ENCODE peak calls at places on chromosomes 13 and 19, in four cellular contexts. M is OCI-LY7; X is effector memory CD4-positive, alpha-beta T cell; T is endodermal cell. Y is an unnamed sample.

GRCh38 chr19:46537136-46538097 is 41.8 kb upstream of the PNMA8B start:
- DNase-seq in M (peak), X (peak), T (peak), Y (peak)

GRCh38 chr19:35207391-35207871 is 21.1 kb downstream of the FAM187B start:
- DNase-seq in M (no peak), X (peak), T (no peak), Y (no peak)

GRCh38 chr19:30228113-30228725 is 144.0 kb upstream of the ZNF536 start:
- DNase-seq in M (no peak), X (no peak), T (peak), Y (no peak)

GRCh38 chr19:13339869-13340268 is 166.4 kb downstream of the CACNA1A start:
- DNase-seq in M (no peak), X (no peak), T (no peak), Y (no peak)

GRCh38 chr13:64154514-64154913 is 2738.9 kb upstream of the PCDH20 start:
- DNase-seq in M (no peak), X (no peak), T (no peak), Y (no peak)

GRCh38 chr13:58935689-58936088 is 1228.0 kb downstream of the DIAPH3 start:
- DNase-seq in M (no peak), X (no peak), T (no peak), Y (no peak)

GRCh38 chr19:35500611-35501010 is 10.3 kb upstream of the KRTDAP start:
- DNase-seq in M (no peak), X (no peak), T (no peak), Y (no peak)

GRCh38 chr13:92716749-92717148 is 509.9 kb upstream of the GPC6 start:
- DNase-seq in M (no peak), X (no peak), T (no peak), Y (no peak)

GRCh38 chr13:45441633-45442032 is 23.1 kb upstream of the COG3 start:
- DNase-seq in M (no peak), X (no peak), T (no peak), Y (no peak)

GRCh38 chr19:3547301-3547731 is 8.3 kb downstream of the TEKTIP1 start:
- DNase-seq in M (peak), X (no peak), T (peak), Y (no peak)

GRCh38 chr19:29277107-29277506 is 64.2 kb upstream of the UQCRFS1 start:
- DNase-seq in M (peak), X (peak), T (peak), Y (peak)

GRCh38 chr13:99269627-99270252 is 11.6 kb upstream of the GPR18 start:
- DNase-seq in M (peak), X (no peak), T (no peak), Y (no peak)

GRCh38 chr19:4057913-4058695 is 8.6 kb downstream of the ZBTB7A start:
- DNase-seq in M (no peak), X (no peak), T (no peak), Y (peak)

GRCh38 chr13:109344552-109345157 is 441.7 kb downstream of the IRS2 start:
- DNase-seq in M (no peak), X (no peak), T (no peak), Y (no peak)

GRCh38 chr13:30235206-30235605 is 72.1 kb downstream of the KATNAL1 start:
- DNase-seq in M (no peak), X (no peak), T (no peak), Y (no peak)

GRCh38 chr19:12380444-12380737 is 14.9 kb upstream of the ZNF442 start:
- DNase-seq in M (no peak), X (no peak), T (no peak), Y (no peak)

GRCh38 chr13:76879211-76879875 is 6.9 kb downstream of the KCTD12 start:
- DNase-seq in M (no peak), X (peak), T (no peak), Y (peak)

GRCh38 chr19:30073152-30074000 is 131.3 kb downstream of the URI1 start:
- DNase-seq in M (no peak), X (no peak), T (peak), Y (no peak)

GRCh38 chr13:91078093-91078679 is 269.3 kb upstream of the MIR17HG start:
- DNase-seq in M (peak), X (no peak), T (no peak), Y (no peak)

GRCh38 chr13:85853161-85853894 is 54.1 kb upstream of the SLITRK6 start:
- DNase-seq in M (no peak), X (no peak), T (no peak), Y (no peak)

GRCh38 chr19:17357724-17358123 is 19.4 kb downstream of the PLVAP start:
- DNase-seq in M (no peak), X (no peak), T (no peak), Y (no peak)

GRCh38 chr19:916645-917322 is 349 bp upstream of the KISS1R start:
- DNase-seq in M (no peak), X (no peak), T (peak), Y (no peak)

GRCh38 chr19:46955114-46955812 is 64.4 kb upstream of the NPAS1 start:
- DNase-seq in M (peak), X (no peak), T (no peak), Y (no peak)

GRCh38 chr13:49098198-49098597 is 121.9 kb upstream of the MLNR start:
- DNase-seq in M (no peak), X (no peak), T (no peak), Y (no peak)

GRCh38 chr13:29901714-29902631 is 51.6 kb upstream of the UBL3 start:
- DNase-seq in M (no peak), X (no peak), T (no peak), Y (peak)

GRCh38 chr19:48608798-48609263 is 2.3 kb downstream of the SPACA4 start:
- DNase-seq in M (peak), X (peak), T (peak), Y (peak)

GRCh38 chr19:56106397-56106849 is 14.7 kb downstream of the ZNF787 start:
- DNase-seq in M (no peak), X (no peak), T (no peak), Y (no peak)

DNA sequence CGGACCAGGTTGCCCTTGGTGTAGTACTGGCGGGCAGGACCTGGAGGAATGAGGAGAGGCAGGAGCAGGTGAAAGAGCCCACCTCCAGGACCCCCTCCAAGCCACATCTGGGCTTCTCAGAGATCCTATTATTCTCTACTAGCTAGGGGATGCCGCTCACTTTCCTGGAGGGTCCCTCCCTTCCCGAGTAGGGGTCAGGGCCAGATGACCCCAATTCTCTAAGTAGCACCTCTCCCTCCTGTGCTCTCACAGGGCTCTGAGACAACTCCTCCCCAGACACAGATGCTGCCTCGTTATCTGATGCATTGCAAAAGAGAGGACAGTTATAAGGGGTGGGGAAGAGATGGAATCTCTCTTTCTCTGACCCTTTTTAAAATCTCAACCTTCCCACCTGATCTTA is 22.9 kb downstream of the GP6 start:
- DNase-seq in M (no peak), X (no peak), T (no peak), Y (no peak)
- H3K4me3 ChIP-seq in M (no peak), X (no peak), T (no peak), Y (no peak)

DNA sequence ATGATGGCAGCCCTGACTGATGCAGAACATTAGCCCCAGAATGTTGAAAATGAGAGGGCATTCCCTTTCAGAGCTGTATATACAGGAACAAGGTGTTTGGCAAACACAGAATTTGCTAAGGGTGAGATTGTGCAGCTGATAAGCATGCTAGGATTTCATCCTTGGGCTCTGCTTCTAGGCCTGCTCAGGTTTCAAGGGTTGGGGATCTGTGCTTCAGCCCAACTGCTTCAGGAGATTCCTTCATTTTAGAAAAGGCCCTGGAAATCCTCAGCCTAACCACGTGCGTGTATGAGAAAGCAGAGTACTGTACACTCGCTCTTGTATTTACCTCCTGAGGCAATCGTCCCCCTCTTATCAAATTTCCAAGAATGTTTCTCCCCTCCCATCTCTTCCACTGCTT is 291.6 kb upstream of the ARGLU1 start:
- DNase-seq in M (no peak), X (no peak), T (peak), Y (no peak)
- H3K27ac ChIP-seq in M (no peak), X (no peak), T (no peak), Y (no peak)

GRCh38 chr19:14361824-14362223 is 19.4 kb upstream of the ADGRE5 start:
- DNase-seq in M (peak), X (no peak), T (peak), Y (no peak)

GRCh38 chr19:14368011-14368513 is 13.2 kb upstream of the ADGRE5 start:
- DNase-seq in M (peak), X (no peak), T (no peak), Y (no peak)

GRCh38 chr19:14366529-14366928 is 14.7 kb upstream of the ADGRE5 start:
- DNase-seq in M (peak), X (peak), T (peak), Y (peak)

GRCh38 chr19:14367016-14367415 is 14.2 kb upstream of the ADGRE5 start:
- DNase-seq in M (no peak), X (no peak), T (no peak), Y (no peak)

DNA sequence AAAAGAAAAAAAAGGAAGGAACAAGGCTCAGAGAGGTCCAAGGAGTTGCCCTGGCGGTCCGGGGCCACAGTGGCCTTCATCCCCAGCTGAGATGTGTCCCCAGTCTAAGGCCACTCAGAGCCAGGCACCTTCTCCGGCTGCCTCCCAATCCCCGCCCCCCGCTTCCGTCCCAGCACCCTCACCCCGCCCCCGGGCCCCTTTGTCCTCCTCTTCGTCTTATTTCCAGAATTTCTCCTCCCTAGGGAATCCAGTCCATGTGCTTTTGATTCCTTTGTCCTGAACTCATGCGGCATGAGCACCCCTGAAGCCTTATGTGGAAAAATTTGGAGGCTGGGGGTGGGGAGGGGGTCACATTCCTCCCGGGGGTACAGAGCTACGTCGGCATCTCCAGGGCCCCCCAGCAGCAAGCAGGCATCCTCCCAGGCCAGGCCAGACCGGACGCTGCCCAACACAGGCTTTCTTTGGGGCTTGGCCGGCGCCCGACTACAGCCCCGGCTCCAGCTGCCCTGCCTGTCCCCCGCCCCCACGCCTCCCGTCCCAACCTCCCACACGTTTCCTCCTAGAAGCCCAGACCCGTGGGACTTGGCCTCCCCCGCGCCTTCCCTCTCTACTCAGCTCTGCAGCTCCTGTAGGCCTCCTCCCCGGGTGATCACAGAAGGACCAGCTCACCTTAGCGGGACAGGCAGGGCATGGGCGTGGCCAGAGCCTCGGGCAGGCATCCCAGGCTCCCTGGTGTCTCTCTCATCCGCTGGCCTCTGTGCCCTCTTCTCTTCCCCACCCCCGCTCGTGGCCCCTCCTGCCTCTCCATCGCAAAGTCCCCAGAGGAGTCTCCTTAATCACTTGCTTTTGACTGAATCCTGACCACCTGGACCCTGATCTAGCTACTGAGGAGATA is 17.8 kb upstream of the ADGRE5 start:
- DNase-seq in M (no peak), X (no peak), T (peak), Y (no peak)
- H3K4me3 ChIP-seq in M (no peak), X (peak), T (peak), Y (peak)

DNA sequence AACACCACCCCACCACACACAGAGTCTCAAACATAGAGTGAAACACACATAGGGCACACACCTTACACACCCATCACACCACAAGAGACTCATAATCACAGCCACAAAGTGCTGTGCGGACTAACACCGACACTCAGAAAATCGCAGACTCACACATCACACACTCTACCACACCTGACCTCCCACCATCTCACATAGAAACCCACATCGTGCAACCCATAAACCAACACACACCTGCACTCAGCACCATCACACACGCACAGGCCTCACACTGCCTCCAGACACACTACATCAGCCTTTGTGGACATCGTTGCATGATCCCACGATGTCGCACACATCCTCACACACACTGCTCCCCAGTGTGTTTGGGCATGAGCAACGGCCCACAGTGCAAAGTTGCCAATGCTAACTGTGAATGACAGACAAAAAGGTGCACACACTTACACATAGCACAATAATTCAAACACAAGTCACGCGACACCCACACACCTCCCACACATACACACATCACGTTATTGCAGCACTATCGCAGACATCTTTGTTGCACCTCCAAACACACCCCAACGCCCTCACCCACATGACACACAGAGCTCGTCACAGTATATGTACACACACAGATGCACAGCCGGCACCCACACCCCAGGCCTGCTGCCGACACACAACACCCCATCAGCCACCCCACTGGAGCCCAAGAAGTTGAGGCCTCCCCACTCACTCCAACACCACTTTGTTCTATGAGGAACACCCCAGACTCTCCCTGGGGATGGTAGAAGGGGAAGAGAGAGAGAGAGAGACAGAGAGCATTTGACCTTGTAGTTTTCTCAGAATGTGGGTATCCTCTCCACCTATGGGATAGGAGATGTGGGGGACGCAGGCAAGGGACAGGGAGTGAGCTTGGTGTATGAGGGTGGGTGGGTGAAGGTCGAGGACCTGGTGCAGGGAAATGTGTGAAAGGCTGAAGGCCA is 1.2 kb upstream of the ATP1A3 start:
- DNase-seq in M (no peak), X (no peak), T (no peak), Y (no peak)
- H3K27ac ChIP-seq in M (no peak), X (no peak), T (no peak), Y (no peak)

GRCh38 chr19:27744926-27745844 is 1467.8 kb downstream of the UQCRFS1 start:
- DNase-seq in M (no peak), X (no peak), T (peak), Y (no peak)

GRCh38 chr19:27748551-27749152 is 1464.3 kb downstream of the UQCRFS1 start:
- DNase-seq in M (no peak), X (no peak), T (peak), Y (no peak)

GRCh38 chr19:27750697-27751391 is 1462.1 kb downstream of the UQCRFS1 start:
- DNase-seq in M (no peak), X (no peak), T (peak), Y (no peak)

GRCh38 chr19:27745978-27746542 is 1466.9 kb downstream of the UQCRFS1 start:
- DNase-seq in M (no peak), X (no peak), T (peak), Y (no peak)

GRCh38 chr19:27746691-27747380 is 1466.1 kb downstream of the UQCRFS1 start:
- DNase-seq in M (no peak), X (no peak), T (peak), Y (no peak)
- H3K4me3 ChIP-seq in M (no peak), X (no peak), T (no peak), Y (no peak)

GRCh38 chr19:15432018-15432494 is 13.3 kb upstream of the AKAP8L start:
- DNase-seq in M (peak), X (no peak), T (no peak), Y (no peak)
- H3K27ac ChIP-seq in M (peak), X (peak), T (peak), Y (peak)

GRCh38 chr19:15429825-15430467 is 11.2 kb upstream of the AKAP8L start:
- DNase-seq in M (no peak), X (no peak), T (no peak), Y (no peak)
- H3K4me3 ChIP-seq in M (no peak), X (no peak), T (no peak), Y (no peak)

GRCh38 chr13:41458939-41459753 is 1.8 kb downstream of the RGCC start:
- DNase-seq in M (peak), X (no peak), T (peak), Y (no peak)
- H3K27ac ChIP-seq in M (peak), X (peak), T (no peak), Y (peak)

DNA sequence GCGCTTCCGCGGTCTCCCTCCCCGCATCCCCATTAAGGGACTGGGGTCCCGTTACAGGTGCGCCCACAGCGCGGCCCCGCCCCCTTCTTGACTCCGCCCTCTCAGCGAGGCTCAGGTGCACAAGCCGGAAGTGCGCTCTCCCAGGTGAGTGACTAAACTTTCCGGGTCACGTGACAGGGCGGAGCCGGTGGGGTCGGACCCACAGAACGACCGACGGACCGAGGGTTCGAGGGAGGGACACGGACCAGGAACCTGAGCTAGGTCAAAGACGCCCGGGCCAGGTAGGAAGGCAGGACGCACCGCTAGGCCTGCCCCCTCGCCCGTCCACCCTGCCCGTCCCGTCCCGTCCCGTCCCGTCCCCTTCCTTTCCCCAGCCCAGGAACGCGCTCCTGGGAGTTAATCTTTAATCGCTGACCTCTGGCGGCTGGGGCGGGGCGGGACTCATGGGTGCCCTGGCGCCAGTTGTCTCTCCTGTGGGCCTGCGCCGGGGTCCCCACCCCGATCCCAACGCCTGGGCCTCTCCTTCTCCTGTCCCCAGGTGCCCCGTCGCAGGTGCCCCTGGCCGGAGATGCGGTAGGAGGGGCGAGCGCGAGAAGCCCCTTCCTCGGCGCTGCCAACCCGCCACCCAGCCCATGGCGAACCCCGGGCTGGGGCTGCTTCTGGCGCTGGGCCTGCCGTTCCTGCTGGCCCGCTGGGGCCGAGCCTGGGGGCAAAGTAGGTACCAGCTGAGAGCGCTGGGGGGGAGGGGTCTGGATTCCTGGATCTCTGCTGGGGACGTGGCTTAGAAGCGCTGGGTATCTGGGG is at the start of gene CRB3:
- DNase-seq in M (no peak), X (no peak), T (peak), Y (peak)
- H3K4me3 ChIP-seq in M (no peak), X (peak), T (peak), Y (peak)

Y was measured in CD8-positive, alpha-beta T cell.